ENCODE peak calls at places on chromosomes 16 and 17, in seven cellular contexts. P is stomach; Z is thyroid gland; T is PC-9; O is hepatocyte; J is CD8-positive, alpha-beta T cell; C is A549. V is an unnamed sample.

GRCh38 chr16:47150067-47150466 is 6.3 kb upstream of the NETO2 start:
- DNase-seq in Z (no peak), O (no peak), T (no peak), C (no peak), P (no peak), J (no peak), V (no peak)

GRCh38 chr16:48188449-48189102 is 32.8 kb upstream of the ABCC12 start:
- DNase-seq in C (no peak), Z (no peak), P (no peak), T (no peak), O (no peak), J (no peak), V (no peak)

GRCh38 chr16:10210979-10211378 is 28.8 kb upstream of the GRIN2A start:
- DNase-seq in O (no peak), C (no peak), P (no peak), J (no peak), Z (no peak), T (no peak), V (no peak)

GRCh38 chr16:9308300-9309209 is 217.1 kb downstream of the HAPSTR1 start:
- DNase-seq in J (no peak), T (no peak), Z (peak; percentile 65), O (peak; percentile 56), P (no peak), C (no peak), V (no peak)

GRCh38 chr16:15949210-15950166 is at the start of gene ABCC1:
- DNase-seq in C (peak; percentile 65), T (peak; percentile 51), P (peak; percentile 57), J (peak; percentile 75), O (peak; percentile 68), Z (peak; percentile 50), V (peak; percentile 43)

GRCh38 chr16:28905800-28906372 is 19.2 kb downstream of the RABEP2 start:
- DNase-seq in C (no peak), Z (no peak), P (no peak), T (no peak), O (no peak), J (no peak), V (no peak)

GRCh38 chr17:7912927-7913524 is 3.1 kb downstream of the RNF227 start:
- DNase-seq in O (peak; percentile 80), P (no peak), C (peak; percentile 93), J (no peak), T (peak; percentile 44), Z (no peak), V (peak; percentile 31)

GRCh38 chr16:46972971-46973456 is 460 bp downstream of the DNAJA2 start:
- DNase-seq in J (peak; percentile 61), P (peak; percentile 50), Z (peak; percentile 43), T (peak; percentile 51), O (peak; percentile 63), C (no peak), V (no peak)

GRCh38 chr17:74531231-74531761 is at the start of gene CD300LB:
- DNase-seq in T (no peak), Z (no peak), O (no peak), P (peak; percentile 24), J (peak; percentile 42), C (no peak), V (no peak)

GRCh38 chr17:42387663-42388380 is 420 bp downstream of the STAT3 start:
- DNase-seq in Z (peak; percentile 61), T (peak; percentile 56), C (no peak), P (peak; percentile 65), O (peak; percentile 39), J (no peak), V (no peak)

GRCh38 chr16:72673118-72673517 is 374.8 kb downstream of the ZFHX3 start:
- DNase-seq in O (no peak), J (no peak), Z (no peak), T (no peak), C (peak; percentile 24), P (no peak), V (no peak)

GRCh38 chr17:40596261-40596919 is 31.1 kb upstream of the CCR7 start:
- DNase-seq in J (no peak), T (no peak), P (no peak), O (no peak), Z (peak; percentile 43), C (peak; percentile 98), V (no peak)

GRCh38 chr16:12833939-12834338 is 30.3 kb upstream of the CPPED1 start:
- DNase-seq in P (no peak), T (peak; percentile 92), O (peak; percentile 28), C (peak; percentile 67), Z (no peak), J (no peak), V (no peak)

GRCh38 chr17:76384222-76384986 is at the start of gene SPHK1:
- DNase-seq in Z (peak; percentile 72), P (peak; percentile 75), O (peak; percentile 88), J (peak; percentile 75), T (peak; percentile 78), C (peak; percentile 84), V (peak; percentile 19)

GRCh38 chr17:43758497-43759174 is at the start of gene SOST:
- DNase-seq in O (no peak), T (no peak), P (no peak), Z (no peak), C (no peak), J (no peak), V (no peak)

GRCh38 chr17:78342438-78343098 is 17.3 kb downstream of the SOCS3 start:
- DNase-seq in O (no peak), C (peak; percentile 58), P (no peak), J (no peak), Z (no peak), T (peak; percentile 53), V (no peak)

GRCh38 chr17:49315974-49316570 is 46.0 kb downstream of the ZNF652 start:
- DNase-seq in O (no peak), J (no peak), C (no peak), P (no peak), T (no peak), Z (no peak), V (no peak)

GRCh38 chr16:59881366-59881765 is 1147.2 kb upstream of the GOT2 start:
- DNase-seq in P (no peak), J (no peak), C (peak; percentile 8), O (no peak), T (no peak), Z (no peak), V (no peak)

GRCh38 chr16:59878479-59878878 is 1144.4 kb upstream of the GOT2 start:
- DNase-seq in C (peak; percentile 89), T (no peak), Z (no peak), P (peak; percentile 61), O (peak; percentile 15), J (no peak), V (no peak)

GRCh38 chr16:59880626-59881025 is 1146.5 kb upstream of the GOT2 start:
- DNase-seq in O (no peak), P (no peak), T (no peak), Z (no peak), C (no peak), J (no peak), V (no peak)

GRCh38 chr16:59878999-59879398 is 1144.9 kb upstream of the GOT2 start:
- DNase-seq in C (peak; percentile 53), O (no peak), Z (no peak), T (no peak), J (no peak), P (no peak), V (no peak)
- H3K9me3 ChIP-seq in C (peaks cover 5% of the 10 kb centered on the region), O (no peaks in the 10 kb centered on the region), Z (no peaks in the 10 kb centered on the region), T (no peaks in the 10 kb centered on the region), J (no peaks in the 10 kb centered on the region), P (no peaks in the 10 kb centered on the region), V (no peaks in the 10 kb centered on the region)

DNA sequence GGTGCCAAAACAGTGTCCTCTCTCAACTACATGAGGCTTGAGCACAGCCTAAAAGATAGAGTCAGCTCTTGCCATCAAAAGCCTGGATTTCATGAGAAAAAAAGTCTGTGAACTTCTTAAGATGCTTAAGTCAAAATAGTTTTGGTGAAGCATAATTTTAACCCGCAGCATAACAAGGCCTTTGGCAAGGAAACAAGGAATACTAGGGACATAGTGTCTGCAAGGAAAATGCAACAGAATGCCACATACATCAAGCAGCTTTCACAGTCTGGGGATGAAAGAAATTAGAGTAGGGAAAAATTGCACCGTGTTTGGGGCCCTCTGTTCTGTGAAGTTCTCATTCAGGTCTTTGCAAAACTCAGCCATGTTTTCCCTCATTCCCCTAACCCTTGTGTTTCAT is 116.2 kb downstream of the ANKFN1 start:
- DNase-seq in J (no peak), O (no peak), Z (no peak), T (no peak), P (no peak), C (no peak), V (no peak)
- H3K4me1 ChIP-seq in J (no peaks in the 10 kb centered on the region), O (no peaks in the 10 kb centered on the region), Z (no peaks in the 10 kb centered on the region), T (no peaks in the 10 kb centered on the region), P (no peaks in the 10 kb centered on the region), C (no peaks in the 10 kb centered on the region), V (no peaks in the 10 kb centered on the region)

GRCh38 chr16:35203636-35204035 is 1744.2 kb downstream of the TP53TG3F start:
- DNase-seq in O (no peak), P (no peak), C (no peak), T (no peak), J (no peak), Z (no peak), V (no peak)
- H3K9me3 ChIP-seq in O (no peaks in the 10 kb centered on the region), P (peaks cover 22% of the 10 kb centered on the region), C (no peaks in the 10 kb centered on the region), T (no peaks in the 10 kb centered on the region), J (no peaks in the 10 kb centered on the region), Z (no peaks in the 10 kb centered on the region), V (no peaks in the 10 kb centered on the region)

DNA sequence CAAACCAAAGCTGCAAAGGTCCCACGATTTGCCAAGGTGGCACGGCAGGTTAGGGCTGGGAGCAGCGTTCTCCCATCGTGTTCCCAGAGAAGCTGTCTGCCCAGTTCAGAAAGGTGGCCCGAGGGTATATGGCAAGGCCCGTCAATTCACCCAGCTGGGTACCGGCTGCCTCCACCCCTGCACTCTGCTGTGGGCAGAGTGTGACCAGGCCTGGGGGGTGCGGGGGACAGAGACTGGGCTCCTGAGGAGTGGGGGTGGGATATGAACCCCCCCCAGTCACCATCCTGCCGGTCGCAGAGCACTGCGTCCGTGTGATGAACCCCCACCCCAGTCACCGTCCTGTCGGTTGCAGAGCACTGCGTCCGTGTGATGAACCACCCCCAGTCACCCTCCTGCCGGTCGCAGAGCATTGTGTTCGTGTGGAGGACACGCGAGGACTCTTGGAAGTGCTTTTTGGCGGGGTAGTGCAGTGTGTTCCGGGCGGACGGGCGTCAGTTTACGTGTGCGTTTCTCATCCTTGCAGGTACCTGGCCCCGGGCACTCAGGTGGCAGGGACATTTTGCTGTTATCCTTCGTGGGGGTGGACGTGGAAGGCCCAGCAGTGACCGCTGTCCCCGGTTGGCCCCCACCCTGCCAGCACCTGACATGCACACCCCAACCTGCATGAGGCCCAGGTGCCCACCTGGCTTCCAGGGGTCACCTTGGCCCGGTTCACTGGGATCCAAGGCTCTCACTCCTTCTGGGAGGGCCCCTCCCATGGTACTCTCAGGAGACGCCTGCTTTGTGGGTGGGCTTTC is 2.7 kb upstream of the FASN start:
- DNase-seq in J (no peak), O (no peak), P (no peak), Z (peak; percentile 11), T (no peak), C (no peak), V (no peak)
- H3K4me1 ChIP-seq in J (peaks cover 27% of the 10 kb centered on the region), O (peaks cover 71% of the 10 kb centered on the region), P (peaks cover 81% of the 10 kb centered on the region), Z (peaks cover 34% of the 10 kb centered on the region), T (peaks cover 64% of the 10 kb centered on the region), C (peaks cover 64% of the 10 kb centered on the region), V (peaks cover 23% of the 10 kb centered on the region)

V was measured in effector memory CD4-positive, alpha-beta T cell.